ENCODE peak calls at places on chromosome 19, in five cellular contexts. I is tibial nerve; A is CD8-positive, alpha-beta T cell; H is H1; D is fibroblast of lung. U is an unnamed sample.

GRCh38 chr19:4878491-4878968 is 11.1 kb upstream of the PLIN3 start:
- DNase-seq in I (no peak), A (no peak), H (no peak), D (no peak), U (no peak)

GRCh38 chr19:5682293-5682592 is 1.4 kb downstream of the HSD11B1L start:
- DNase-seq in I (no peak), A (no peak), H (no peak), D (no peak), U (no peak)

GRCh38 chr19:29537181-29537580 is 11.4 kb downstream of the VSTM2B start:
- DNase-seq in I (no peak), A (no peak), H (no peak), D (no peak), U (no peak)

GRCh38 chr19:45200614-45201013 is 22.0 kb downstream of the BLOC1S3 start:
- DNase-seq in I (peak; percentile 22), A (no peak), H (no peak), D (peak; percentile 30), U (peak; percentile 43)

GRCh38 chr19:10891360-10892108 is 20.2 kb downstream of the CARM1 start:
- DNase-seq in I (no peak), A (no peak), H (no peak), D (no peak), U (no peak)

GRCh38 chr19:8000298-8001038 is 5.0 kb downstream of the ELAVL1 start:
- DNase-seq in I (no peak), A (no peak), H (no peak), D (no peak), U (no peak)

GRCh38 chr19:44660081-44660480 is 11.2 kb upstream of the CEACAM19 start:
- DNase-seq in I (no peak), A (no peak), H (no peak), D (no peak), U (no peak)

GRCh38 chr19:55113570-55114039 is 3.8 kb downstream of the PPP1R12C start:
- DNase-seq in I (peak; percentile 97), A (no peak), H (no peak), D (peak; percentile 83), U (peak; percentile 75)

GRCh38 chr19:9289231-9289884 is 20.3 kb downstream of the ZNF699 start:
- DNase-seq in I (no peak), A (no peak), H (no peak), D (no peak), U (no peak)

GRCh38 chr19:31255174-31255862 is 93.9 kb downstream of the TSHZ3 start:
- DNase-seq in I (no peak), A (no peak), H (no peak), D (no peak), U (no peak)

GRCh38 chr19:42088471-42089190 is 12.7 kb downstream of the ZNF574 start:
- DNase-seq in I (no peak), A (no peak), H (no peak), D (peak; percentile 83), U (no peak)

GRCh38 chr19:49395581-49396407 is 7.7 kb downstream of the KASH5 start:
- DNase-seq in I (no peak), A (no peak), H (no peak), D (no peak), U (no peak)

GRCh38 chr19:8396563-8397203 is 6.5 kb downstream of the RAB11B start:
- DNase-seq in I (peak; percentile 43), A (peak; percentile 50), H (no peak), D (peak; percentile 42), U (peak; percentile 28)

GRCh38 chr19:48539503-48540096 is 12.4 kb upstream of the SULT2B1 start:
- DNase-seq in I (peak; percentile 12), A (no peak), H (no peak), D (peak; percentile 62), U (no peak)

GRCh38 chr19:10838377-10838776 is 2.4 kb upstream of the TMED1 start:
- DNase-seq in I (no peak), A (no peak), H (no peak), D (no peak), U (no peak)

GRCh38 chr19:42469311-42470239 is 26.8 kb upstream of the CXCL17 start:
- DNase-seq in I (no peak), A (no peak), H (no peak), D (peak; percentile 5), U (no peak)

GRCh38 chr19:49932731-49933131 is 3.4 kb upstream of the NUP62 start:
- DNase-seq in I (no peak), A (peak; percentile 31), H (no peak), D (no peak), U (no peak)

GRCh38 chr19:459724-460511 is 915 bp downstream of the SHC2 start:
- DNase-seq in I (peak; percentile 31), A (peak; percentile 15), H (no peak), D (peak; percentile 27), U (no peak)

GRCh38 chr19:41616785-41617621 is 9.9 kb downstream of the CEACAM4 start:
- DNase-seq in I (no peak), A (no peak), H (no peak), D (peak; percentile 4), U (peak; percentile 3)

GRCh38 chr19:58181902-58182576 is 822 bp upstream of the ZNF274 start:
- DNase-seq in I (peak; percentile 21), A (peak; percentile 33), H (no peak), D (no peak), U (no peak)

GRCh38 chr19:56841194-56841546 is 644 bp upstream of the PEG3 start:
- DNase-seq in I (no peak), A (no peak), H (no peak), D (no peak), U (no peak)

GRCh38 chr19:55149078-55150003 is at the start of gene TNNT1:
- DNase-seq in I (no peak), A (no peak), H (no peak), D (no peak), U (no peak)

GRCh38 chr19:3480383-3481091 is at the start of gene SMIM24:
- DNase-seq in I (no peak), A (no peak), H (no peak), D (no peak), U (no peak)

GRCh38 chr19:3482507-3483225 is 575 bp downstream of the SMIM44 start:
- DNase-seq in I (no peak), A (no peak), H (no peak), D (no peak), U (no peak)

GRCh38 chr19:3479819-3480215 is 508 bp downstream of the SMIM24 start:
- DNase-seq in I (no peak), A (no peak), H (no peak), D (no peak), U (no peak)

GRCh38 chr19:3483226-3483628 is at the start of gene SMIM44:
- DNase-seq in I (no peak), A (no peak), H (no peak), D (no peak), U (no peak)

DNA sequence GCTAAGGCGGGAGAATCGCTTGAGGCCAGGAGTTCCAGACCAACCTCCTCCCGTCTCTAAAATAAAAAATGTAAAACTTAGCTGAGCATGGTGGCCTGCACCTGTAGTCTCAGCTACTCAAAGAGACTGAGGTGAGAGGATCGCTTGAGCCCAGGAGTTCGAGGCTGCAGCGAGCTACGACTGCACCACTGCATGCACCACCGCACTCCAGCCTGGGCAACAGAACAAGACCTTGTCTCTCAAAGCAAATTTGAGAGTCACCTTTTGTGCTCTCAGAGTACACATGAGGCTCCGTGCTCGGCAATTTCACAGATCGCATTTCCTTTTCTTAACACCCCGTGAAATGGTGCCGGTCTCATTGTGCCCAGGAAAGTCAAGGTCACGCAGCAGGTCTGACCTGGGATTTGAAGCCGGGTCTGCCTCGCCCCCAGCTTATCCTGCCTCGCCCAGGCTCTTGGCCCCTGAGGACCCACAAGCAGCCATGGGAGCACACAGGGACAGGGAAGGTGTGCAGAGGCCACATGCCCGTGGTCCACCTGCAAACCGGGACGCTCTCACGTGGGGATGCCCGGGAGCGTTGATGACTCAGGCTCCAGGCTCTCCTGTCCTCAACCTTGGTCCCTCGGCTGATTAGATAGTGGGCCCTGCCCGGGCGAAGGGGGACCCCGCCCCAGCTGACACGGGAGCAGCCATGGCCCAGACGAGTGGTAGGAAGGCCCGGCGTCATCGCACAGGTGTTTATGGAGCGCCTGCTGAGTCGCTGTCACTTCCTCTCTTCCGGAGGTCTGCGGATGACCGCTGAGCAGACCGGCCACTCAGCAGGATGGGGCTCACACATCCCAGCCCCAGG is 1.1 kb upstream of the SMIM24 start:
- DNase-seq in I (no peak), A (no peak), H (no peak), D (no peak), U (no peak)
- H3K4me1 ChIP-seq in I (no peaks in the 10 kb centered on the region), A (peaks cover 18% of the 10 kb centered on the region), H (peaks cover 5% of the 10 kb centered on the region), D (no peaks in the 10 kb centered on the region), U (peaks cover 11% of the 10 kb centered on the region)

GRCh38 chr19:15318241-15318691 is 14.1 kb downstream of the BRD4 start:
- DNase-seq in I (no peak), A (no peak), H (no peak), D (peak; percentile 32), U (no peak)
- H3K4me1 ChIP-seq in I (peaks cover 4% of the 10 kb centered on the region), A (peaks cover 86% of the 10 kb centered on the region), H (peaks cover 10% of the 10 kb centered on the region), D (peaks cover 45% of the 10 kb centered on the region), U (peaks cover 10% of the 10 kb centered on the region)

GRCh38 chr19:38252385-38252784 is 3.8 kb downstream of the PPP1R14A start:
- DNase-seq in I (no peak), A (no peak), H (no peak), D (no peak), U (no peak)

GRCh38 chr19:38248421-38248820 is 7.8 kb downstream of the PPP1R14A start:
- DNase-seq in I (no peak), A (no peak), H (no peak), D (no peak), U (no peak)

GRCh38 chr19:38250821-38251563 is 5.2 kb downstream of the PPP1R14A start:
- DNase-seq in I (peak; percentile 47), A (no peak), H (no peak), D (no peak), U (no peak)

GRCh38 chr19:38251564-38252051 is 4.6 kb downstream of the PPP1R14A start:
- DNase-seq in I (peak; percentile 48), A (no peak), H (no peak), D (no peak), U (no peak)

GRCh38 chr19:38250428-38250820 is 5.8 kb downstream of the PPP1R14A start:
- DNase-seq in I (no peak), A (no peak), H (no peak), D (no peak), U (no peak)
- H3K4me1 ChIP-seq in I (no peaks in the 10 kb centered on the region), A (no peaks in the 10 kb centered on the region), H (peaks cover 34% of the 10 kb centered on the region), D (peaks cover 24% of the 10 kb centered on the region), U (peaks cover 20% of the 10 kb centered on the region)

GRCh38 chr19:2574971-2575630 is 99.2 kb downstream of the GADD45B start:
- DNase-seq in I (no peak), A (no peak), H (no peak), D (no peak), U (no peak)

GRCh38 chr19:2573916-2574315 is 98.0 kb downstream of the GADD45B start:
- DNase-seq in I (no peak), A (no peak), H (no peak), D (no peak), U (no peak)

GRCh38 chr19:2575734-2576481 is 100.0 kb downstream of the GADD45B start:
- DNase-seq in I (peak; percentile 84), A (no peak), H (no peak), D (no peak), U (no peak)

GRCh38 chr19:2577722-2578335 is 101.9 kb downstream of the GADD45B start:
- DNase-seq in I (no peak), A (no peak), H (no peak), D (no peak), U (no peak)

DNA sequence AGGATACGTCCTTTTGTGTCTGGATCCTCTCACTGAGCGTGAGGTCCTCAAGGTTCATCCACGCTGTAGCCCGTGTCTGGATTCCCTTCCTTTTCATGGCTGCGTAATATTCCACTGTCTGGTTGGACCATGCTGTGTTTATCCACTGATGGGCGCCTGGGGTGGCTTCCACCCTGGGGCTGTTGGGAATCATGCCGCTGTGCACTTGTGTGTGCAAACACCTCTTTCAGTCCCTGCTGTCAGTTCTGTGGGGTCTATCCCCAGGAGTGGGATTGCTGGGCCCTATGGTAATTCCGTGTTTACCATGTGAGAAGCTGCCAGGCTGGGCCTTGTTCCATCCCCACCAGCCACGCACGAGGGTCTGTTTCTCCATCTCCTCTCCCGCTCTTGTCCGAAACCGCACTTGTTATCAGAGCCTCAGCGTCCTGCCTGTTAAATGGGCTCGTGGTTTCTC is 98.6 kb downstream of the GADD45B start:
- DNase-seq in I (no peak), A (no peak), H (no peak), D (no peak), U (no peak)
- H3K4me1 ChIP-seq in I (no peaks in the 10 kb centered on the region), A (peaks cover 8% of the 10 kb centered on the region), H (peaks cover 5% of the 10 kb centered on the region), D (peaks cover 20% of the 10 kb centered on the region), U (peaks cover 2% of the 10 kb centered on the region)

U was measured in NT2/D1.